ENCODE peak calls at places on chromosomes 16 and 17, in six cellular contexts. One of them, this sample, is unnamed.

GRCh38 chr17:258045-258734 is 76.7 kb upstream of the DOC2B start:
- DNase-seq in tibial nerve: no peak
- DNase-seq in SK-N-SH: no peak
- DNase-seq in stomach: no peak
- DNase-seq in ovary: no peak
- DNase-seq in sigmoid colon: peak
- DNase-seq in this sample: no peak

GRCh38 chr16:80936410-80936809 is 70.3 kb downstream of the CMC2 start:
- DNase-seq in tibial nerve: no peak
- DNase-seq in SK-N-SH: no peak
- DNase-seq in stomach: no peak
- DNase-seq in ovary: no peak
- DNase-seq in sigmoid colon: no peak
- DNase-seq in this sample: no peak

GRCh38 chr16:84281077-84281476 is 13.6 kb upstream of the WFDC1 start:
- DNase-seq in tibial nerve: no peak
- DNase-seq in SK-N-SH: peak
- DNase-seq in stomach: no peak
- DNase-seq in ovary: no peak
- DNase-seq in sigmoid colon: no peak
- DNase-seq in this sample: no peak

GRCh38 chr17:58302171-58302918 is 21.6 kb upstream of the MPO start:
- DNase-seq in tibial nerve: no peak
- DNase-seq in SK-N-SH: peak
- DNase-seq in stomach: peak
- DNase-seq in ovary: no peak
- DNase-seq in sigmoid colon: peak
- DNase-seq in this sample: no peak

GRCh38 chr17:75642221-75643032 is 9.2 kb downstream of the SMIM5 start:
- DNase-seq in tibial nerve: no peak
- DNase-seq in SK-N-SH: no peak
- DNase-seq in stomach: peak
- DNase-seq in ovary: no peak
- DNase-seq in sigmoid colon: no peak
- DNase-seq in this sample: no peak

GRCh38 chr16:84553873-84554399 is 49.5 kb upstream of the MEAK7 start:
- DNase-seq in tibial nerve: no peak
- DNase-seq in SK-N-SH: no peak
- DNase-seq in stomach: no peak
- DNase-seq in ovary: no peak
- DNase-seq in sigmoid colon: no peak
- DNase-seq in this sample: no peak

GRCh38 chr17:73293480-73293911 is 18.3 kb downstream of the CDC42EP4 start:
- DNase-seq in tibial nerve: peak
- DNase-seq in SK-N-SH: peak
- DNase-seq in stomach: peak
- DNase-seq in ovary: peak
- DNase-seq in sigmoid colon: peak
- DNase-seq in this sample: no peak

GRCh38 chr16:86051376-86052114 is 152.6 kb downstream of the IRF8 start:
- DNase-seq in tibial nerve: no peak
- DNase-seq in SK-N-SH: no peak
- DNase-seq in stomach: no peak
- DNase-seq in ovary: no peak
- DNase-seq in sigmoid colon: no peak
- DNase-seq in this sample: no peak

GRCh38 chr16:9658157-9658556 is 524.1 kb downstream of the GRIN2A start:
- DNase-seq in tibial nerve: no peak
- DNase-seq in SK-N-SH: no peak
- DNase-seq in stomach: no peak
- DNase-seq in ovary: no peak
- DNase-seq in sigmoid colon: no peak
- DNase-seq in this sample: no peak

GRCh38 chr16:14341324-14342225 is 270.5 kb downstream of the MRTFB start:
- DNase-seq in tibial nerve: no peak
- DNase-seq in SK-N-SH: no peak
- DNase-seq in stomach: no peak
- DNase-seq in ovary: no peak
- DNase-seq in sigmoid colon: no peak
- DNase-seq in this sample: no peak

GRCh38 chr17:8847891-8848290 is 19.6 kb downstream of the PIK3R6 start:
- DNase-seq in tibial nerve: no peak
- DNase-seq in SK-N-SH: no peak
- DNase-seq in stomach: no peak
- DNase-seq in ovary: no peak
- DNase-seq in sigmoid colon: peak
- DNase-seq in this sample: no peak

GRCh38 chr16:70789231-70789926 is 11.6 kb downstream of the VAC14 start:
- DNase-seq in tibial nerve: peak
- DNase-seq in SK-N-SH: peak
- DNase-seq in stomach: peak
- DNase-seq in ovary: peak
- DNase-seq in sigmoid colon: peak
- DNase-seq in this sample: no peak

GRCh38 chr17:14297161-14297851 is 3.6 kb upstream of the HS3ST3B1 start:
- DNase-seq in tibial nerve: no peak
- DNase-seq in SK-N-SH: peak
- DNase-seq in stomach: peak
- DNase-seq in ovary: peak
- DNase-seq in sigmoid colon: no peak
- DNase-seq in this sample: peak

GRCh38 chr16:69451166-69451565 is 26.7 kb downstream of the CYB5B start:
- DNase-seq in tibial nerve: no peak
- DNase-seq in SK-N-SH: no peak
- DNase-seq in stomach: no peak
- DNase-seq in ovary: no peak
- DNase-seq in sigmoid colon: no peak
- DNase-seq in this sample: no peak

GRCh38 chr17:59387351-59388069 is 56.1 kb downstream of the YPEL2 start:
- DNase-seq in tibial nerve: no peak
- DNase-seq in SK-N-SH: peak
- DNase-seq in stomach: no peak
- DNase-seq in ovary: no peak
- DNase-seq in sigmoid colon: no peak
- DNase-seq in this sample: no peak

GRCh38 chr16:72560617-72561016 is 388.7 kb upstream of the PMFBP1 start:
- DNase-seq in tibial nerve: no peak
- DNase-seq in SK-N-SH: no peak
- DNase-seq in stomach: no peak
- DNase-seq in ovary: no peak
- DNase-seq in sigmoid colon: no peak
- DNase-seq in this sample: no peak

GRCh38 chr17:38568845-38569510 is 36.8 kb downstream of the SRCIN1 start:
- DNase-seq in tibial nerve: no peak
- DNase-seq in SK-N-SH: peak
- DNase-seq in stomach: no peak
- DNase-seq in ovary: no peak
- DNase-seq in sigmoid colon: no peak
- DNase-seq in this sample: no peak

GRCh38 chr17:65546579-65546978 is 14.9 kb downstream of the AXIN2 start:
- DNase-seq in tibial nerve: no peak
- DNase-seq in SK-N-SH: no peak
- DNase-seq in stomach: no peak
- DNase-seq in ovary: no peak
- DNase-seq in sigmoid colon: no peak
- DNase-seq in this sample: no peak

GRCh38 chr17:4944163-4944553 is 4.1 kb downstream of the RNF167 start:
- DNase-seq in tibial nerve: no peak
- DNase-seq in SK-N-SH: no peak
- DNase-seq in stomach: no peak
- DNase-seq in ovary: no peak
- DNase-seq in sigmoid colon: no peak
- DNase-seq in this sample: no peak

GRCh38 chr17:15509095-15509494 is 41.7 kb upstream of the CDRT4 start:
- DNase-seq in tibial nerve: no peak
- DNase-seq in SK-N-SH: no peak
- DNase-seq in stomach: no peak
- DNase-seq in ovary: no peak
- DNase-seq in sigmoid colon: no peak
- DNase-seq in this sample: no peak

GRCh38 chr16:53369921-53370320 is 64.3 kb upstream of the RBL2 start:
- DNase-seq in tibial nerve: no peak
- DNase-seq in SK-N-SH: no peak
- DNase-seq in stomach: no peak
- DNase-seq in ovary: no peak
- DNase-seq in sigmoid colon: no peak
- DNase-seq in this sample: no peak

GRCh38 chr16:30757316-30757715 is 4.5 kb downstream of the CFAP119 start:
- DNase-seq in tibial nerve: no peak
- DNase-seq in SK-N-SH: no peak
- DNase-seq in stomach: no peak
- DNase-seq in ovary: no peak
- DNase-seq in sigmoid colon: peak
- DNase-seq in this sample: no peak

GRCh38 chr17:31580331-31581021 is 189.0 kb downstream of the RAB11FIP4 start:
- DNase-seq in tibial nerve: no peak
- DNase-seq in SK-N-SH: no peak
- DNase-seq in stomach: peak
- DNase-seq in ovary: no peak
- DNase-seq in sigmoid colon: no peak
- DNase-seq in this sample: no peak

GRCh38 chr17:78168906-78169793 is 769 bp downstream of the SYNGR2 start:
- DNase-seq in tibial nerve: no peak
- DNase-seq in SK-N-SH: peak
- DNase-seq in stomach: peak
- DNase-seq in ovary: peak
- DNase-seq in sigmoid colon: no peak
- DNase-seq in this sample: no peak
- TF ChIP-seq EP300 in tibial nerve: no peak
- TF ChIP-seq EP300 in SK-N-SH: no peak
- TF ChIP-seq EP300 in stomach: no peak
- TF ChIP-seq EP300 in ovary: no peak
- TF ChIP-seq EP300 in sigmoid colon: no peak
- TF ChIP-seq EP300 in this sample: no peak

GRCh38 chr17:48610282-48611211 is at the start of gene HOXB7:
- DNase-seq in tibial nerve: peak
- DNase-seq in SK-N-SH: peak
- DNase-seq in stomach: peak
- DNase-seq in ovary: no peak
- DNase-seq in sigmoid colon: peak
- DNase-seq in this sample: peak
- TF ChIP-seq EP300 in tibial nerve: no peak
- TF ChIP-seq EP300 in SK-N-SH: no peak
- TF ChIP-seq EP300 in stomach: no peak
- TF ChIP-seq EP300 in ovary: no peak
- TF ChIP-seq EP300 in sigmoid colon: no peak
- TF ChIP-seq EP300 in this sample: no peak

DNA sequence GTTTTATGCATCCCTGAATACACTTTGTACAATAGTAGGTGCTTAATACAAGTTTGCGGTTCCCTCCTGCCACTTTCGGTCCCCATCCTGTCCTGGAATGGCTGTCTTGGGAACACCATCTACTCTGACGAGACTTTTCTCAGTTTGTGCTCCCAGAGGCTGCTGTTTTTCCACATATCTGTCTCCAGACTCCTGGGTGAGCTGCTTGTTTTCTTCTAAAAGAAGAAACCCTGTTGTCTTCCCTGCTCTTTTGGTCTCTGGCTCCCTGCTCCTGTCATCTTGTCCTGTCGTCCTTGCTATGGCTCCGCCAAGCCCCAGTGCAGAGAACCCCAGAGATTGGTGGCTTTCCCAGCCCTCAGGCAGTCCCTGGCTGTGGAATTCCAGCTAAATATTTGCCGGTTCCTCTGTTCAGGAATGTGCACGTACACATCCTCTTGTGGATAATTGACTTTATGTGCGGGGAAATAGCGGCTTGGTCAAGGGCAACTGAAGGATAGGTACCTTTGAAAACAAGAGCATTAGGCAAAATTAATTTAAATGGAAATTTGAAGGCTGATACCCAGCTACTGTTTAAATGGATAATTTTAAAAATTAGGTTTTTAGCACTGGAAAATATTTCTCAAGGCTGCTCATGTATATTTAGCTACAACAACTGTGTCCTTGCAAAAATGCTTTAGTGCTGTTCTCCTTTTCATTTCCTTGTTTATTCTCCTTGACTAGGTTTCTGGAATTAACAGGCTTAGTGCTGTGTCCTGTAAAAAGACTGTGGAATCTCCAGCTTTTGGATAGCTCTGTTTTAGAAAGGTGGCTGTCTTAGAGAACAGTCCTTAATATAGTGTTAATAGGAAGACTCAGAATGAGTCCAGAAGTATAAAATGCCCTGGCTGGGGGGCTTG is 50.2 kb upstream of the SLC12A3 start:
- DNase-seq in tibial nerve: no peak
- DNase-seq in SK-N-SH: no peak
- DNase-seq in stomach: no peak
- DNase-seq in ovary: no peak
- DNase-seq in sigmoid colon: no peak
- DNase-seq in this sample: no peak
- TF ChIP-seq EP300 in tibial nerve: no peak
- TF ChIP-seq EP300 in SK-N-SH: no peak
- TF ChIP-seq EP300 in stomach: no peak
- TF ChIP-seq EP300 in ovary: no peak
- TF ChIP-seq EP300 in sigmoid colon: no peak
- TF ChIP-seq EP300 in this sample: no peak

GRCh38 chr17:2263183-2263954 is 40.2 kb downstream of the SMG6 start:
- DNase-seq in tibial nerve: no peak
- DNase-seq in SK-N-SH: no peak
- DNase-seq in stomach: no peak
- DNase-seq in ovary: no peak
- DNase-seq in sigmoid colon: no peak
- DNase-seq in this sample: no peak

GRCh38 chr17:2262146-2262587 is 41.4 kb downstream of the SMG6 start:
- DNase-seq in tibial nerve: no peak
- DNase-seq in SK-N-SH: no peak
- DNase-seq in stomach: no peak
- DNase-seq in ovary: no peak
- DNase-seq in sigmoid colon: no peak
- DNase-seq in this sample: no peak

GRCh38 chr17:2264023-2264860 is 39.3 kb downstream of the SMG6 start:
- DNase-seq in tibial nerve: no peak
- DNase-seq in SK-N-SH: no peak
- DNase-seq in stomach: no peak
- DNase-seq in ovary: no peak
- DNase-seq in sigmoid colon: no peak
- DNase-seq in this sample: no peak

DNA sequence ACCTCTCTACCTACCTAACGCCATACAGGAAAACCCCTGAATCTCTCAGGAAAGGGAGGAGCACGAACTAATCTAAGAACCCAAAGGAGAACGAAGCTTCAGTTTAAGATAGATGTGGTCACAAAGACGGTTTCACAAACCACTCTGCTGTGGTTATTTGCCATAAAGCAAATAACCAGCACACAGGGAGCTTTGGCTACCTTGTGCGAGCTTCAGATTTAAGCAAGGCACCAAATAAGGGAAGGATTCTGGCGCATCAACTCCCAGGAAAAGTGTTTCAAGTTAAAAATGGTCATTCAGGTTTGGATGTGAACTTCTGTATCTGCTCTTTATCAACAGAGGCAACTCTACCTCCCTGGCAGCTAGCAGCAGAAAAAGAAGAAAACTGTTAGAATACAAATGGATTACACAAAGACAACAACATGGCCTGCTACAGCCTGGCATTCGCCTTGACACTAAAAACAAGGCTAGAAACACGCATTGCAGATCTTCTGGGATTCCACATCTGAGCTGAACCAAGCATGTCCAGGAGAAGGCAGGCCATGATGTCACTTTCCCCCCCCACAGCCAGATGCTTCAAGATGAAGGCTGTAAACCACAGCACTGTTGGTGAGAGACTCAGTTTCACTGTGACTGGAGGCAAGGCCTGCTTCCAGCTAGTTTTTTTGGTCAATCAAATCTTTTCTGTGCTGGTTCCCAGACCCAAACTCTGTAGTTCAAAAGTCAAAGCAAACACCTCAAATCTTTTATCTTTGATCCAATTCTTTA is 43.6 kb downstream of the SMG6 start:
- DNase-seq in tibial nerve: no peak
- DNase-seq in SK-N-SH: no peak
- DNase-seq in stomach: no peak
- DNase-seq in ovary: no peak
- DNase-seq in sigmoid colon: peak
- DNase-seq in this sample: no peak
- TF ChIP-seq EP300 in tibial nerve: no peak
- TF ChIP-seq EP300 in SK-N-SH: no peak
- TF ChIP-seq EP300 in stomach: no peak
- TF ChIP-seq EP300 in ovary: no peak
- TF ChIP-seq EP300 in sigmoid colon: no peak
- TF ChIP-seq EP300 in this sample: no peak